ENCODE peak calls at places on chromosomes 6 and 20, in seven cellular contexts. D is activated CD8-positive, alpha-beta T cell treated with anti-CD3 and anti-CD28 coated beads for 36 hours; L is hepatocyte; Y is lung; U is stomach; F is Peyer's patch; Z is WERI-Rb-1. T is an unnamed sample.

GRCh38 chr6:149454405-149454848 is 30.4 kb downstream of the ZC3H12D start:
- DNase-seq in Z (no peak), D (no peak), F (peak; percentile 80), Y (peak; percentile 95), U (peak; percentile 96), L (peak; percentile 41), T (no peak)

GRCh38 chr6:100633096-100633766 is 168.5 kb upstream of the SIM1 start:
- DNase-seq in U (no peak), F (no peak), Y (no peak), D (no peak), L (peak; percentile 26), Z (no peak), T (no peak)

GRCh38 chr6:15322781-15323536 is 77.1 kb downstream of the JARID2 start:
- DNase-seq in L (peak; percentile 64), Y (no peak), U (peak; percentile 47), D (peak; percentile 51), F (peak; percentile 65), Z (no peak), T (no peak)

GRCh38 chr6:9979996-9980395 is 434.9 kb downstream of the TFAP2A start:
- DNase-seq in Z (no peak), U (no peak), Y (no peak), F (no peak), D (no peak), L (no peak), T (no peak)

GRCh38 chr6:939526-940252 is 246.8 kb upstream of the EXOC2 start:
- DNase-seq in F (no peak), D (no peak), L (no peak), U (no peak), Y (no peak), Z (no peak), T (no peak)

GRCh38 chr6:42230320-42231034 is 12.8 kb upstream of the MRPS10 start:
- DNase-seq in D (peak; percentile 20), Y (no peak), U (no peak), Z (no peak), L (no peak), F (no peak), T (no peak)

GRCh38 chr20:911882-912600 is 4.1 kb downstream of the ANGPT4 start:
- DNase-seq in U (no peak), Y (no peak), F (no peak), L (no peak), Z (no peak), D (peak; percentile 31), T (no peak)

GRCh38 chr6:112429226-112429625 is 82.1 kb downstream of the RFPL4B start:
- DNase-seq in U (no peak), Y (no peak), Z (no peak), L (peak; percentile 19), F (no peak), D (no peak), T (no peak)

GRCh38 chr6:148723484-148723883 is 23.3 kb upstream of the UST start:
- DNase-seq in Z (no peak), D (no peak), L (no peak), U (no peak), Y (no peak), F (no peak), T (no peak)

GRCh38 chr6:143579703-143580102 is 68.2 kb upstream of the FUCA2 start:
- DNase-seq in F (no peak), U (no peak), D (no peak), Z (no peak), L (no peak), Y (no peak), T (no peak)

GRCh38 chr6:152129606-152130249 is 322.2 kb downstream of the ESR1 start:
- DNase-seq in D (no peak), Y (no peak), F (no peak), Z (no peak), L (no peak), U (no peak), T (no peak)

GRCh38 chr6:55663914-55664313 is 84.9 kb upstream of the HMGCLL1 start:
- DNase-seq in D (no peak), L (no peak), Z (no peak), U (no peak), F (no peak), Y (no peak), T (no peak)

GRCh38 chr6:114355300-114355699 is 12.5 kb upstream of the HS3ST5 start:
- DNase-seq in U (no peak), D (no peak), F (no peak), Z (no peak), L (no peak), Y (no peak), T (no peak)

GRCh38 chr6:166770216-166771116 is 143.4 kb upstream of the RPS6KA2 start:
- DNase-seq in Y (peak; percentile 10), D (no peak), L (no peak), U (no peak), Z (no peak), F (no peak), T (no peak)

GRCh38 chr6:46410330-46410953 is 80.8 kb downstream of the RCAN2 start:
- DNase-seq in D (peak; percentile 14), U (no peak), L (peak; percentile 49), Z (no peak), Y (no peak), F (no peak), T (peak; percentile 68)

GRCh38 chr20:39851459-39851858 is 837.6 kb downstream of the MAFB start:
- DNase-seq in Z (no peak), U (no peak), Y (no peak), L (no peak), F (no peak), D (no peak), T (no peak)

GRCh38 chr6:16850332-16851022 is 89.2 kb upstream of the ATXN1 start:
- DNase-seq in Y (no peak), F (no peak), D (no peak), U (no peak), L (no peak), Z (no peak), T (no peak)

GRCh38 chr20:47191074-47191673 is 165.3 kb downstream of the ZMYND8 start:
- DNase-seq in F (no peak), Z (no peak), U (no peak), Y (no peak), L (no peak), D (no peak), T (no peak)

DNA sequence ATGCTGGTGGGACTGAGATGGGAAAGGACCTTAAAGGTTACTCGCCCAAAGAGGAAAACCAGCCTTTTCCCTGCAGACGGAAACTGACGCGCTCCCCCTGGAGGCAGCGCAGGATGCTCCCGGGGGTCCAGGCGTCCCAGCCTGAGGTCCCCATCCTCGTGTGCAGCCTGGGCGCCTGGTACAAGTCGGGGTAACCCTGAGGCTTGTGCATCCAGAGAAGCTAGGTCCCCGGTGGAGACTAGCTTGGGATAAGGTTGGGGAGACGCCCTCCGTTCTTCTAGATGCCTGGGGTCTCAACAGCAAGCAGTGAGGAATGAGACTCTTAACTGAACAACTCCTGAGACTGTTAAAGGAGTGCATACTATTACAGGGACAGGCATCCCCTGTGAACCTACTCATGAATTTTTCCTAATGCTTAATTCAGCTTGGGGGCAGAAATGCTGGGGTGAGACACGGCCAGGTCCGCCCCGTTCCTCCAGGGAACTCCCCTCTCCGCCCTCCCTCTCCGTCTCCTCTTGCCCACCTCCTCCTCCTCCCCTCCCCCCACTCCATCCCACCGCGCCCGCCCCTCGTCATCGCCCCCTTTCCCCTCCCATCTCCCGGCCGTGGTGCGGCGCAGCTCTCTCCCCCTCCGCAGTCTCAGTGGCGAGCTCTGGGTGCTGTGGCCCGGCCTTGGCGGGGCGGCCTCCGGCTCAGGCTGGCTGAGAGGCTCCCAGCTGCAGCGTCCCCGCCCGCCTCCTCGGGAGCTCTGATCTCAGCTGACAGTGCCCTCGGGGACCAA is at the start of gene PRSS35:
- DNase-seq in Z (peak; percentile 72), Y (no peak), F (peak; percentile 71), D (peak; percentile 29), U (peak; percentile 47), L (peak; percentile 82), T (peak; percentile 28)
- TF ChIP-seq CTCF in Z (peak; percentile 93), Y (peak; percentile 28), F (peak; percentile 71), D (peak; percentile 38), U (peak; percentile 23), L (peak; percentile 73), T (peak; percentile 74)

GRCh38 chr20:43840382-43841070 is 74.1 kb upstream of the TOX2 start:
- DNase-seq in L (no peak), D (peak; percentile 69), Y (no peak), Z (no peak), U (no peak), F (no peak), T (peak; percentile 74)
- TF ChIP-seq CTCF in L (peak; percentile 13), D (peak; percentile 48), Y (no peak), Z (peak; percentile 39), U (no peak), F (no peak), T (peak; percentile 68)

DNA sequence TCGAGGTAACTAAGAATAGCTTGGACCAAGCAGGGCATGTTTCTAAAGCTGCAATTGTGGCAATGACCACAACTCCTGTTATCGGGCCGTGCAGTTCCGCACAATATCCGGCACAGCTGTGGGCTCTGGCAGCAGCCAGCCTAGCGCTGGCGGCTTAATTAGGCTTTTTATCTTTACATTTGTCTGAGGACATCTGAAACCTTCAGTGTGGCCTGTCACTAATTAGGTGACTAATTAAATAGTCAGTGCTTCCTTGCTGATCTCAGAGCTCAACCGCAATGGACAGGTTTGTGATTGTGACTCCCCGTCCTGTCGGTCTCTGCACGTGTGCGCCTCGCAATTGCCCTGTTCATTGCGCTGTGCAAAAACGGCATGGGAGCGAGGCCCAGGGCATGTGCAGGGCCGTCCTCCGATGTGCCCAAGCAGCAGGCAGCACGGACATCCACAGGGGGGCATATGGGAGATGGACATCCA is 134.8 kb upstream of the INSM1 start:
- DNase-seq in Z (no peak), L (no peak), U (no peak), Y (no peak), D (no peak), F (no peak), T (no peak)
- TF ChIP-seq CTCF in Z (no peak), L (no peak), U (no peak), Y (no peak), D (no peak), F (no peak), T (no peak)

GRCh38 chr6:33814663-33814985 is 10.8 kb upstream of the MLN start:
- DNase-seq in U (no peak), F (no peak), D (no peak), Z (no peak), L (no peak), Y (no peak), T (no peak)

GRCh38 chr6:33813960-33814662 is 10.3 kb upstream of the MLN start:
- DNase-seq in Y (no peak), D (no peak), F (no peak), L (no peak), U (no peak), Z (no peak), T (no peak)

GRCh38 chr6:33809619-33810018 is 5.8 kb upstream of the MLN start:
- DNase-seq in F (no peak), Y (no peak), L (no peak), U (no peak), Z (no peak), D (no peak), T (no peak)

GRCh38 chr6:33813246-33813904 is 9.6 kb upstream of the MLN start:
- DNase-seq in Z (no peak), U (no peak), F (no peak), L (no peak), Y (no peak), D (no peak), T (no peak)

DNA sequence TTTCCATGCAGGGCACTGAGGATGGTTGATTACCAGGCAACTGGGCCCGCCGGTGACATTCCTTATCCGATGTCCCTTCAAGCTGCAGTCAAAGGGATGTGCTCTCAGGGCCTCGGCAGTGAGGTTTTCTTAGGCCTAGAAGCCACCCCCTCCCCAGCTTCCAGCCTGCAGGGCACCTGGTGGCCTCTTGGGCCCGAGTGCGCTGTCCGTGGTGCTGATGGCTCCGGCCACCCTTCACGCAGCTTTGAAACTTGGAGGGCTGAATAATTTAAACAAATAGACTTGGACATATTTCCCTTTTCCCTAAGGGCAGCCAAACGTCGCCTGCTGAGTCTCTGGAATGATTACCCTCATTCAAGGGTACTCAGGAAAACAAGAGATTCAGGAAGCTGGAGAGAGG is 8.9 kb upstream of the MLN start:
- DNase-seq in L (peak; percentile 85), D (peak; percentile 58), U (peak; percentile 35), F (no peak), Z (no peak), Y (no peak), T (peak; percentile 69)
- TF ChIP-seq CTCF in L (no peak), D (no peak), U (no peak), F (peak; percentile 39), Z (no peak), Y (no peak), T (no peak)